ENCODE peak calls at places on chromosomes 5 and 9, in eight cellular contexts. C, X, D, J, W, N, K and U are unnamed samples.

GRCh38 chr5:116442095-116442534 is 132.5 kb downstream of the SEMA6A start:
- DNase-seq in X (peak), N (no peak), C (peak), K (peak), D (no peak), J (no peak), W (peak), U (peak)

GRCh38 chr9:109599131-109599530 is 101.0 kb upstream of the PTPN3 start:
- DNase-seq in C (no peak), D (no peak), J (no peak), N (no peak), X (no peak), W (no peak), K (no peak), U (no peak)

GRCh38 chr5:62825623-62826220 is 247.1 kb downstream of the LRRC70 start:
- DNase-seq in K (no peak), D (no peak), X (no peak), J (no peak), C (no peak), W (no peak), N (no peak), U (no peak)

GRCh38 chr5:98193921-98194760 is 579.3 kb upstream of the RGMB start:
- DNase-seq in N (no peak), W (no peak), D (no peak), X (no peak), C (no peak), K (no peak), J (no peak), U (peak)

GRCh38 chr9:124346347-124347163 is 68.7 kb downstream of the PSMB7 start:
- DNase-seq in N (no peak), D (no peak), C (no peak), K (no peak), X (no peak), W (peak), J (no peak), U (no peak)

GRCh38 chr5:78320461-78320860 is 26.0 kb upstream of the AP3B1 start:
- DNase-seq in X (peak), C (no peak), N (no peak), D (no peak), J (no peak), W (no peak), K (no peak), U (no peak)

GRCh38 chr9:116687762-116688160 is 656 bp downstream of the TRIM32 start:
- DNase-seq in C (peak), X (no peak), J (no peak), N (no peak), K (no peak), D (peak), W (no peak), U (no peak)

GRCh38 chr5:159393854-159394274 is 63.6 kb upstream of the IL12B start:
- DNase-seq in K (no peak), W (no peak), N (no peak), D (peak), J (no peak), C (no peak), X (no peak), U (no peak)

GRCh38 chr5:9516591-9516990 is 29.3 kb downstream of the SEMA5A start:
- DNase-seq in N (no peak), W (no peak), X (no peak), K (no peak), J (no peak), C (no peak), D (no peak), U (no peak)

GRCh38 chr9:8718121-8718725 is 918.6 kb upstream of the DMAC1 start:
- DNase-seq in J (no peak), D (no peak), X (peak), W (no peak), N (no peak), C (no peak), K (no peak), U (no peak)

GRCh38 chr9:123548749-123549545 is 192.9 kb downstream of the CRB2 start:
- DNase-seq in C (no peak), X (no peak), D (peak), J (no peak), W (no peak), K (no peak), N (no peak), U (no peak)

GRCh38 chr5:10490927-10491672 is 49.4 kb downstream of the ROPN1L start:
- DNase-seq in D (no peak), X (no peak), C (no peak), W (no peak), K (no peak), J (no peak), N (no peak), U (no peak)

GRCh38 chr9:75964431-75964830 is 74.0 kb downstream of the PCSK5 start:
- DNase-seq in X (no peak), C (no peak), J (no peak), W (no peak), D (no peak), N (no peak), K (no peak), U (peak)

GRCh38 chr9:110214956-110215355 is 7.0 kb upstream of the C9orf152 start:
- DNase-seq in W (no peak), J (no peak), X (no peak), C (no peak), N (no peak), K (no peak), D (no peak), U (no peak)

GRCh38 chr9:98908897-98909634 is 34.6 kb upstream of the COL15A1 start:
- DNase-seq in X (peak), K (no peak), D (no peak), N (no peak), W (no peak), C (no peak), J (no peak), U (no peak)

GRCh38 chr5:79837707-79838620 is 148.3 kb downstream of the CMYA5 start:
- DNase-seq in N (peak), X (no peak), D (no peak), W (peak), C (peak), J (no peak), K (no peak), U (no peak)

GRCh38 chr5:103041071-103041676 is 78.8 kb downstream of the GIN1 start:
- DNase-seq in D (no peak), W (no peak), C (no peak), N (no peak), J (no peak), K (no peak), X (peak), U (no peak)

GRCh38 chr5:66793049-66793448 is 196.9 kb downstream of the MAST4 start:
- DNase-seq in K (peak), X (no peak), W (no peak), N (no peak), J (no peak), D (no peak), C (no peak), U (no peak)

GRCh38 chr5:66796306-66797292 is 200.4 kb downstream of the MAST4 start:
- DNase-seq in X (peak), J (no peak), N (no peak), D (no peak), K (no peak), C (no peak), W (no peak), U (no peak)
- TF ChIP-seq CTCF in X (no peak), J (no peak), N (no peak), D (peak), K (peak), C (no peak), W (no peak), U (peak)

GRCh38 chr5:73263001-73263710 is 90.2 kb downstream of the TMEM174 start:
- DNase-seq in X (no peak), K (no peak), W (no peak), D (no peak), C (no peak), N (no peak), J (no peak), U (no peak)

GRCh38 chr5:73266925-73267775 is 94.2 kb downstream of the TMEM174 start:
- DNase-seq in D (no peak), N (no peak), J (no peak), X (peak), W (no peak), K (no peak), C (no peak), U (no peak)

GRCh38 chr5:73264626-73265025 is 91.6 kb downstream of the TMEM174 start:
- DNase-seq in X (no peak), C (no peak), N (no peak), J (no peak), W (no peak), D (no peak), K (no peak), U (no peak)

GRCh38 chr5:73266309-73266708 is 93.3 kb downstream of the TMEM174 start:
- DNase-seq in W (no peak), C (no peak), X (no peak), K (no peak), J (no peak), N (no peak), D (no peak), U (no peak)

GRCh38 chr5:73265641-73266040 is 92.6 kb downstream of the TMEM174 start:
- DNase-seq in X (no peak), C (no peak), K (no peak), D (no peak), W (no peak), J (no peak), N (no peak), U (no peak)
- H3K27ac ChIP-seq in X (no peak), C (no peak), K (no peak), D (no peak), W (no peak), J (no peak), N (no peak), U (no peak)

GRCh38 chr5:30398427-30398826 is 795.1 kb upstream of the CDH6 start:
- DNase-seq in C (no peak), N (no peak), K (no peak), W (no peak), D (no peak), X (no peak), J (no peak), U (no peak)

GRCh38 chr5:30405821-30406220 is 787.7 kb upstream of the CDH6 start:
- DNase-seq in D (no peak), W (no peak), X (peak), N (no peak), J (no peak), K (no peak), C (no peak), U (no peak)

DNA sequence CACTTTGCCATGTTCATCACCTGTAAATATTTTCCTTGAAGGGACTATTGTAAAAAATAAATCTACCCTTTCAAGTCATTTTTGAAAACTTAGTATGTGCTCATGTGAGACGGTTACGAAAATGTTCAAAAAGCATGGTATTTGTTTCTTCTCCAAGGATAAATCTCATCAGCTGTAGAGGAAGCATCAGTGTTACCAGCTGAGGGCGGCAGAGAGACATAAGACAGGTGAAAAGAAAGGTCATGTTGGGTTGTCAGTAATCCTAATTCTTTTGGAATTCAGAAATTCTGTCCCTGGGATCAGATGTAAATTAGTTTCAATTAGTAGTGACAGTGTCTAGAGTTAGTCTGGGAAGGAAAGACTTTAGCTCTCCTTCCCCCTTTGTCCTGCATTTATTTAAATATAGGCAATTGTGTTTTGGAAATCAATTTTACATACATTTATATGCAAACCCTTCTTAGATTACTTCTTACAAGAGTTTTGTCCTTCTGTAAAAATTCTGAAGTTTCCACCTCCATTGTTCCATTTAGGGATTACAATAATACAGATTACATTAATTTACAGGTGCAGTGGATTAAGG is 791.9 kb upstream of the CDH6 start:
- DNase-seq in N (no peak), K (peak), C (peak), W (no peak), D (no peak), X (peak), J (no peak), U (no peak)
- TF ChIP-seq CTCF in N (no peak), K (peak), C (peak), W (no peak), D (no peak), X (peak), J (no peak), U (peak)

GRCh38 chr9:114619205-114619758 is 8.2 kb downstream of the TMEM268 start:
- DNase-seq in D (no peak), X (no peak), C (no peak), K (no peak), J (no peak), W (no peak), N (peak), U (peak)
- H3K27ac ChIP-seq in D (no peak), X (no peak), C (peak), K (no peak), J (no peak), W (no peak), N (no peak), U (no peak)

GRCh38 chr9:35716236-35716635 is 15.8 kb downstream of the TLN1 start:
- DNase-seq in D (no peak), W (no peak), J (no peak), C (no peak), X (no peak), K (no peak), N (no peak), U (no peak)
- TF ChIP-seq CTCF in D (no peak), W (no peak), J (no peak), C (no peak), X (no peak), K (no peak), N (no peak), U (peak)

DNA sequence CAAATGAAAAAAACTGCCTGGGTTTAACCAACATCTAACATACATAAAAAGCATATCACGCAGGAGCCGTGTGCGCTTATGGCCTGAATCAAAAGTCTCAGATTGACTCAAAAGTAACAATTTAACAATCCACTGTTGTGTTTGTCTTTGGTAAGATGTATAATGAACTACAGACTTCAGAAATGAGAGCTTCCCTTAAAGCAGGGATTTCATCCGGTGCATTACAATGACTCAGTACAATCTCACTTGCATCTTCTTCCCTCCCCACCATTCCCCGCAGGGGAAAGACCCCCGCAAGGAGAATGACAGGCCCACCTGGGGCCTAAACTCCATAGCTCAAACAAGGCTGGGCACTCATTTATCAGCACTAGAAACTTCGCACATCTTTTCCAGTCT is 1.4 kb downstream of the ZFR start:
- DNase-seq in W (no peak), K (no peak), D (no peak), X (peak), J (no peak), C (no peak), N (no peak), U (peak)
- H3K27ac ChIP-seq in W (peak), K (peak), D (peak), X (peak), J (peak), C (peak), N (peak), U (peak)

GRCh38 chr5:989961-990530 is 18.6 kb upstream of the NKD2 start:
- DNase-seq in D (no peak), C (peak), X (no peak), K (peak), W (peak), N (peak), J (no peak), U (no peak)
- TF ChIP-seq CTCF in D (peak), C (peak), X (no peak), K (peak), W (peak), N (peak), J (no peak), U (peak)

GRCh38 chr5:143494595-143494994 is 91.1 kb upstream of the NR3C1 start:
- DNase-seq in K (no peak), W (no peak), J (no peak), D (no peak), N (no peak), C (no peak), X (no peak), U (no peak)

GRCh38 chr5:143495823-143496275 is 92.4 kb upstream of the NR3C1 start:
- DNase-seq in K (peak), C (peak), W (no peak), X (peak), J (no peak), N (no peak), D (no peak), U (peak)

GRCh38 chr5:143494162-143494561 is 90.7 kb upstream of the NR3C1 start:
- DNase-seq in D (no peak), K (no peak), C (no peak), W (no peak), J (no peak), N (no peak), X (peak), U (peak)

GRCh38 chr5:143496928-143497327 is 93.4 kb upstream of the NR3C1 start:
- DNase-seq in X (peak), W (no peak), N (no peak), K (no peak), C (no peak), J (no peak), D (no peak), U (no peak)

DNA sequence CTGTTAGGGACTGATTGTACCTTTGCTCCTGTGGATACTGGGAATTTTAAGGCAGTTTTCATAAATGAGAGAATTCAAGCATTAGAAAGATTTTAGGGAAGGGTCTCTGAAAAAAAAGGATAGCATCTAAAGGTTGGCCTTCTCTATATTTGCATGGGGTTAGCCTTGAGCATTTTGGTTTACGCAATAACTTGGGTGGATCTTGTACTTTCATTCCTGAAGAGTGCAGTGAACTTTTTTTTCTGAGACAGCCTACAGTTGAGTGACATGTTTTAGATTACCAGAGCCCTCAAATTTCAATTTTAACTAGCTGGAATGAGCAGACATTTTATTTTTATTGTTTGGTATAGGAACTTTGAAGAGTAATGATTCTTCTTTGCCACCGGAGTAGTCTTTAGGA is 91.6 kb upstream of the NR3C1 start:
- DNase-seq in D (no peak), C (no peak), X (peak), K (no peak), W (no peak), N (no peak), J (no peak), U (peak)
- H3K27ac ChIP-seq in D (no peak), C (no peak), X (no peak), K (no peak), W (no peak), N (no peak), J (no peak), U (peak)

GRCh38 chr5:36078430-36078829 is 11.7 kb upstream of the UGT3A2 start:
- DNase-seq in J (no peak), W (no peak), C (no peak), D (no peak), N (no peak), K (no peak), X (no peak), U (no peak)

GRCh38 chr5:36070687-36071571 is 4.2 kb upstream of the UGT3A2 start:
- DNase-seq in C (peak), N (no peak), J (no peak), X (no peak), W (no peak), D (no peak), K (no peak), U (no peak)

GRCh38 chr5:36068751-36069281 is 2.1 kb upstream of the UGT3A2 start:
- DNase-seq in W (no peak), K (no peak), N (no peak), X (no peak), J (no peak), C (no peak), D (no peak), U (no peak)

GRCh38 chr5:36079200-36079761 is 12.6 kb upstream of the UGT3A2 start:
- DNase-seq in X (peak), D (peak), N (no peak), C (no peak), J (no peak), K (no peak), W (no peak), U (peak)

GRCh38 chr5:36073595-36074216 is 7.0 kb upstream of the UGT3A2 start:
- DNase-seq in J (no peak), N (no peak), K (no peak), C (no peak), W (no peak), D (no peak), X (no peak), U (no peak)
- TF ChIP-seq CTCF in J (no peak), N (no peak), K (no peak), C (no peak), W (no peak), D (peak), X (peak), U (peak)

GRCh38 chr5:35617435-35618296 is at the start of gene SPEF2:
- DNase-seq in N (peak), C (peak), X (peak), D (peak), K (peak), J (peak), W (peak), U (peak)
- H3K27ac ChIP-seq in N (no peak), C (no peak), X (peak), D (no peak), K (no peak), J (peak), W (no peak), U (no peak)